ENCODE peak calls at places on chromosomes 7 and 10, in five cellular contexts. B, V, Z, I and F are unnamed samples.

GRCh38 chr7:11341285-11341944 is 367.7 kb downstream of the PHF14 start:
- DNase-seq in Z (peak; percentile 9), I (no peak), V (peak; percentile 47), B (peak; percentile 90), F (no peak)

GRCh38 chr7:100572281-100572948 is 1.3 kb downstream of the SAP25 start:
- DNase-seq in V (no peak), B (no peak), I (no peak), Z (no peak), F (peak; percentile 55)

GRCh38 chr10:121783782-121784372 is 144.0 kb downstream of the ATE1 start:
- DNase-seq in I (no peak), V (no peak), Z (no peak), B (no peak), F (no peak)

GRCh38 chr10:69093933-69094332 is 6.0 kb downstream of the SRGN start:
- DNase-seq in I (no peak), Z (no peak), B (no peak), V (peak; percentile 55), F (no peak)

GRCh38 chr10:113153493-113154127 is 203.6 kb downstream of the TCF7L2 start:
- DNase-seq in Z (no peak), B (no peak), V (no peak), I (no peak), F (no peak)

GRCh38 chr10:124079864-124080263 is 13.5 kb downstream of the CHST15 start:
- DNase-seq in B (no peak), Z (no peak), I (no peak), V (no peak), F (no peak)

GRCh38 chr10:132665946-132666732 is 119.8 kb downstream of the NKX6-2 start:
- DNase-seq in I (peak; percentile 89), Z (peak; percentile 82), B (no peak), V (peak; percentile 71), F (no peak)

GRCh38 chr7:92292981-92293380 is 47.2 kb downstream of the ANKIB1 start:
- DNase-seq in B (peak; percentile 37), Z (no peak), V (no peak), I (no peak), F (no peak)

GRCh38 chr10:3136763-3137611 is 35.6 kb downstream of the PITRM1 start:
- DNase-seq in B (no peak), Z (peak; percentile 64), I (no peak), V (no peak), F (no peak)

GRCh38 chr7:55545496-55545895 is 26.8 kb downstream of the VOPP1 start:
- DNase-seq in V (peak; percentile 33), I (peak; percentile 93), Z (peak; percentile 21), B (peak; percentile 17), F (no peak)

GRCh38 chr7:115038158-115038557 is 116.3 kb downstream of the MDFIC start:
- DNase-seq in V (no peak), B (peak; percentile 15), I (no peak), Z (no peak), F (no peak)

GRCh38 chr7:39609462-39610149 is 13.8 kb upstream of the RALA start:
- DNase-seq in V (no peak), Z (no peak), I (peak; percentile 56), B (no peak), F (no peak)

GRCh38 chr7:47241112-47242065 is 340.5 kb downstream of the TNS3 start:
- DNase-seq in B (no peak), Z (no peak), V (no peak), I (peak; percentile 37), F (no peak)

GRCh38 chr10:24912214-24912613 is 40.2 kb downstream of the PRTFDC1 start:
- DNase-seq in I (peak; percentile 46), Z (no peak), B (no peak), V (no peak), F (no peak)

GRCh38 chr10:70835895-70836294 is 20.1 kb downstream of the SGPL1 start:
- DNase-seq in B (no peak), Z (no peak), I (no peak), V (no peak), F (peak; percentile 27)

GRCh38 chr10:82221750-82222149 is 346.8 kb downstream of the NRG3 start:
- DNase-seq in V (no peak), B (peak; percentile 39), Z (no peak), I (no peak), F (no peak)